ENCODE peak calls at places on chromosome 10, in nine cellular contexts. Q is ELR, O is LHCN-M2, L is kidney tubule cell, C is memory B cell, I is GM13977, A is CD14-positive monocyte, K is mucosa of descending colon, W is lower lobe of right lung. X is an unnamed sample.

GRCh38 chr10:81874878-81875679 is at the start of gene NRG3:
- DNase-seq in Q (no peak), O (no peak), L (peak), C (no peak), I (peak), A (no peak), K (no peak), W (no peak), X (no peak)

GRCh38 chr10:43461950-43462349 is 25.0 kb downstream of the ZNF487 start:
- DNase-seq in Q (peak), O (peak), L (peak), C (no peak), I (peak), A (no peak), K (peak), W (no peak), X (peak)

GRCh38 chr10:120514035-120514620 is 57.1 kb downstream of the PLPP4 start:
- DNase-seq in Q (peak), O (peak), L (peak), C (no peak), I (no peak), A (no peak), K (peak), W (no peak), X (no peak)

GRCh38 chr10:52818019-52818418 is 45.4 kb upstream of the MBL2 start:
- DNase-seq in Q (peak), O (peak), L (peak), C (no peak), I (peak), A (no peak), K (peak), W (no peak), X (peak)

GRCh38 chr10:43249962-43250624 is 16.8 kb downstream of the RASGEF1A start:
- DNase-seq in Q (no peak), O (no peak), L (peak), C (no peak), I (no peak), A (peak), K (no peak), W (peak), X (no peak)

GRCh38 chr10:11610855-11611247 is 599 bp downstream of the USP6NL start:
- DNase-seq in Q (peak), O (no peak), L (peak), C (peak), I (no peak), A (no peak), K (peak), W (peak), X (no peak)

GRCh38 chr10:113764598-113764997 is 13.1 kb downstream of the PLEKHS1 start:
- DNase-seq in Q (no peak), O (no peak), L (no peak), C (no peak), I (no peak), A (no peak), K (no peak), W (no peak), X (no peak)

GRCh38 chr10:76356557-76356956 is 925.1 kb downstream of the LRMDA start:
- DNase-seq in Q (peak), O (no peak), L (no peak), C (no peak), I (no peak), A (no peak), K (no peak), W (no peak), X (no peak)

GRCh38 chr10:50622497-50623298 is 1.1 kb downstream of the SGMS1 start:
- DNase-seq in Q (peak), O (peak), L (peak), C (peak), I (peak), A (no peak), K (peak), W (peak), X (no peak)

GRCh38 chr10:84685047-84685660 is 356.8 kb downstream of the CCSER2 start:
- DNase-seq in Q (no peak), O (no peak), L (no peak), C (no peak), I (no peak), A (no peak), K (no peak), W (no peak), X (no peak)

GRCh38 chr10:84334806-84335205 is 6.4 kb downstream of the CCSER2 start:
- DNase-seq in Q (no peak), O (peak), L (no peak), C (no peak), I (no peak), A (no peak), K (no peak), W (no peak), X (no peak)

GRCh38 chr10:86635402-86635801 is 18.9 kb upstream of the OPN4 start:
- DNase-seq in Q (peak), O (peak), L (peak), C (no peak), I (no peak), A (no peak), K (no peak), W (no peak), X (no peak)

GRCh38 chr10:124736491-124737136 is 7.6 kb downstream of the FAM53B start:
- DNase-seq in Q (no peak), O (peak), L (peak), C (no peak), I (no peak), A (no peak), K (peak), W (peak), X (no peak)

GRCh38 chr10:5961405-5962100 is 15.8 kb downstream of the IL15RA start:
- DNase-seq in Q (no peak), O (no peak), L (no peak), C (no peak), I (no peak), A (no peak), K (no peak), W (peak), X (no peak)

GRCh38 chr10:35416628-35417625 is 80.6 kb downstream of the CCNY start:
- DNase-seq in Q (no peak), O (peak), L (peak), C (no peak), I (peak), A (no peak), K (no peak), W (no peak), X (no peak)

GRCh38 chr10:35495521-35496238 is 109.5 kb upstream of the GJD4 start:
- DNase-seq in Q (no peak), O (no peak), L (no peak), C (no peak), I (no peak), A (no peak), K (no peak), W (no peak), X (no peak)

GRCh38 chr10:80411681-80412230 is 3.4 kb downstream of the PRXL2A start:
- DNase-seq in Q (no peak), O (no peak), L (no peak), C (no peak), I (no peak), A (no peak), K (no peak), W (no peak), X (no peak)

GRCh38 chr10:60258429-60258797 is 131.3 kb downstream of the ANK3 start:
- DNase-seq in Q (no peak), O (no peak), L (no peak), C (no peak), I (no peak), A (no peak), K (no peak), W (no peak), X (no peak)

GRCh38 chr10:14507156-14507555 is 176.4 kb upstream of the FRMD4A start:
- DNase-seq in Q (no peak), O (peak), L (peak), C (no peak), I (no peak), A (no peak), K (no peak), W (no peak), X (peak)

GRCh38 chr10:80894797-80895467 is 357.2 kb downstream of the SH2D4B start:
- DNase-seq in Q (no peak), O (no peak), L (no peak), C (no peak), I (no peak), A (no peak), K (no peak), W (no peak), X (no peak)

GRCh38 chr10:78548369-78548985 is 514.8 kb downstream of the RPS24 start:
- DNase-seq in Q (no peak), O (no peak), L (no peak), C (no peak), I (no peak), A (no peak), K (no peak), W (no peak), X (no peak)

GRCh38 chr10:14578060-14578952 is 196.4 kb downstream of the FAM107B start:
- DNase-seq in Q (peak), O (no peak), L (peak), C (no peak), I (no peak), A (no peak), K (no peak), W (no peak), X (no peak)